ENCODE peak calls at places on chromosomes 2 and 18, in nine cellular contexts. F is GM13976; W is HFFc6; O is Kasumi-1; S is heart right ventricle; K is NCI-H1417; N is activated naive CD4-positive, alpha-beta T cell treated with anti-CD3 and anti-CD28 coated beads, Interleukin-2, amount 50 U/mL, for 72 hours; L is mucosa of gallbladder; D is Peyer's patch. H is an unnamed sample.

GRCh38 chr2:160308476-160308875 is 108.4 kb upstream of the ITGB6 start:
- DNase-seq in F (no peak), W (no peak), O (no peak), S (no peak), K (no peak), N (no peak), L (no peak), D (no peak), H (no peak)

GRCh38 chr18:51603111-51603510 is 405.6 kb upstream of the MEX3C start:
- DNase-seq in F (no peak), W (no peak), O (no peak), S (no peak), K (no peak), N (no peak), L (no peak), D (no peak), H (no peak)

GRCh38 chr2:241064008-241064801 is 37.9 kb downstream of the MTERF4 start:
- DNase-seq in F (peak; percentile 78), W (no peak), O (no peak), S (peak; percentile 6), K (peak; percentile 24), N (no peak), L (peak; percentile 32), D (peak; percentile 65), H (no peak)

GRCh38 chr2:235954281-235954680 is 213.9 kb downstream of the GBX2 start:
- DNase-seq in F (no peak), W (no peak), O (no peak), S (no peak), K (no peak), N (no peak), L (no peak), D (no peak), H (no peak)

GRCh38 chr2:200515155-200515554 is 5.3 kb upstream of the KCTD18 start:
- DNase-seq in F (no peak), W (no peak), O (no peak), S (no peak), K (no peak), N (no peak), L (no peak), D (no peak), H (no peak)

GRCh38 chr2:30231726-30232026 is 342 bp downstream of the LBH start:
- DNase-seq in F (no peak), W (no peak), O (no peak), S (no peak), K (no peak), N (no peak), L (no peak), D (no peak), H (no peak)

GRCh38 chr18:48002933-48003365 is 72.5 kb upstream of the SMAD2 start:
- DNase-seq in F (no peak), W (peak; percentile 88), O (no peak), S (peak; percentile 50), K (no peak), N (no peak), L (peak; percentile 48), D (peak; percentile 71), H (peak; percentile 83)

GRCh38 chr2:154402138-154402714 is 296.3 kb upstream of the KCNJ3 start:
- DNase-seq in F (no peak), W (no peak), O (peak; percentile 78), S (no peak), K (no peak), N (no peak), L (no peak), D (no peak), H (peak; percentile 22)

GRCh38 chr2:226573158-226573557 is 226.5 kb downstream of the IRS1 start:
- DNase-seq in F (no peak), W (no peak), O (no peak), S (no peak), K (no peak), N (no peak), L (no peak), D (no peak), H (no peak)

GRCh38 chr2:68727698-68728375 is 6.8 kb upstream of the ARHGAP25 start:
- DNase-seq in F (no peak), W (peak; percentile 74), O (no peak), S (no peak), K (no peak), N (no peak), L (no peak), D (no peak), H (no peak)

GRCh38 chr2:30396436-30397232 is 50.4 kb upstream of the LCLAT1 start:
- DNase-seq in F (no peak), W (no peak), O (no peak), S (no peak), K (no peak), N (no peak), L (no peak), D (no peak), H (no peak)

GRCh38 chr2:224163573-224164307 is 124.7 kb upstream of the SERPINE2 start:
- DNase-seq in F (no peak), W (peak; percentile 63), O (no peak), S (no peak), K (no peak), N (no peak), L (no peak), D (no peak), H (no peak)

GRCh38 chr18:23495723-23496440 is 7.4 kb upstream of the RMC1 start:
- DNase-seq in F (no peak), W (no peak), O (no peak), S (no peak), K (no peak), N (no peak), L (no peak), D (no peak), H (no peak)

GRCh38 chr2:9952286-9952737 is 819 bp downstream of the GRHL1 start:
- DNase-seq in F (no peak), W (no peak), O (no peak), S (no peak), K (no peak), N (no peak), L (no peak), D (no peak), H (no peak)